ENCODE peak calls at places on chromosomes 2 and 18, in six cellular contexts. K, P, D, R, W and Y are unnamed samples.

GRCh38 chr2:217922101-217923006 is 80.4 kb downstream of the TNS1 start:
- DNase-seq in K (no peak), P (peak; percentile 74), D (no peak), R (no peak), W (no peak), Y (no peak)

GRCh38 chr2:9095690-9096089 is 92.2 kb upstream of the MBOAT2 start:
- DNase-seq in K (peak; percentile 49), P (peak; percentile 45), D (no peak), R (peak; percentile 31), W (no peak), Y (no peak)

GRCh38 chr18:77103181-77103875 is 29.3 kb downstream of the MBP start:
- DNase-seq in K (no peak), P (peak; percentile 67), D (no peak), R (no peak), W (no peak), Y (no peak)

GRCh38 chr2:235747868-235748144 is 254.0 kb downstream of the AGAP1 start:
- DNase-seq in K (peak; percentile 12), P (peak; percentile 23), D (no peak), R (no peak), W (peak; percentile 7), Y (peak; percentile 16)

GRCh38 chr2:124810132-124810531 is 785.0 kb downstream of the CNTNAP5 start:
- DNase-seq in K (peak; percentile 52), P (peak; percentile 62), D (no peak), R (peak; percentile 83), W (no peak), Y (peak; percentile 54)

GRCh38 chr2:128777091-128778045 is 458.7 kb upstream of the HS6ST1 start:
- DNase-seq in K (peak; percentile 29), P (no peak), D (no peak), R (no peak), W (no peak), Y (no peak)

GRCh38 chr2:185583058-185583816 is 155.4 kb upstream of the FSIP2 start:
- DNase-seq in K (no peak), P (no peak), D (no peak), R (no peak), W (peak; percentile 27), Y (peak; percentile 56)

GRCh38 chr2:85702172-85702571 is 8.0 kb downstream of the GNLY start:
- DNase-seq in K (no peak), P (peak; percentile 81), D (no peak), R (no peak), W (no peak), Y (no peak)

GRCh38 chr2:241798081-241798630 is 10.8 kb upstream of the NEU4 start:
- DNase-seq in K (no peak), P (no peak), D (no peak), R (no peak), W (no peak), Y (no peak)

GRCh38 chr18:45652703-45653490 is 37.6 kb downstream of the SLC14A2 start:
- DNase-seq in K (no peak), P (peak; percentile 51), D (no peak), R (no peak), W (no peak), Y (no peak)

GRCh38 chr2:231110551-231110950 is 14.3 kb downstream of the HTR2B start:
- DNase-seq in K (no peak), P (peak; percentile 75), D (no peak), R (peak; percentile 14), W (no peak), Y (no peak)

GRCh38 chr18:10822457-10822856 is 296.6 kb downstream of the NAPG start:
- DNase-seq in K (no peak), P (no peak), D (no peak), R (peak; percentile 5), W (no peak), Y (no peak)

GRCh38 chr2:39696072-39696471 is 30.4 kb downstream of the TMEM178A start:
- DNase-seq in K (no peak), P (peak; percentile 87), D (no peak), R (peak; percentile 37), W (peak; percentile 88), Y (no peak)

GRCh38 chr2:83572400-83572799 is 886.7 kb downstream of the SUCLG1 start:
- DNase-seq in K (no peak), P (no peak), D (no peak), R (no peak), W (no peak), Y (no peak)

GRCh38 chr2:146817613-146818012 is 1027.2 kb upstream of the ACVR2A start:
- DNase-seq in K (no peak), P (no peak), D (no peak), R (no peak), W (no peak), Y (no peak)

GRCh38 chr2:162196611-162197010 is 44.6 kb upstream of the GCG start:
- DNase-seq in K (no peak), P (peak; percentile 74), D (no peak), R (no peak), W (no peak), Y (no peak)

GRCh38 chr2:218000137-218000536 is 2.7 kb downstream of the TNS1 start:
- DNase-seq in K (no peak), P (peak; percentile 90), D (no peak), R (no peak), W (no peak), Y (no peak)